ENCODE peak calls at places on chromosomes 13 and 19, in seven cellular contexts. D is mesendoderm; N is astrocyte of the hippocampus; I is T-helper 1 cell; X is AG09309; J is stimulated activated CD8-positive, alpha-beta memory T cell treated with anti-CD3 and anti-CD28 coated beads, Interleukin-7, amount 100 ng/mL, for 1 hour; F is uterus. E is an unnamed sample.

GRCh38 chr13:85729296-85729695 is 69.9 kb downstream of the SLITRK6 start:
- DNase-seq in D (no peak), N (no peak), I (no peak), X (no peak), J (no peak), F (no peak), E (no peak)

GRCh38 chr13:23868521-23868920 is 20.7 kb downstream of the MIPEP start:
- DNase-seq in D (no peak), N (no peak), I (no peak), X (peak; percentile 47), J (no peak), F (no peak), E (peak; percentile 48)

GRCh38 chr13:41554626-41555386 is 97.5 kb downstream of the RGCC start:
- DNase-seq in D (no peak), N (no peak), I (peak; percentile 57), X (no peak), J (no peak), F (no peak), E (no peak)

GRCh38 chr13:107339209-107339608 is 771.3 kb upstream of the ARGLU1 start:
- DNase-seq in D (peak; percentile 48), N (no peak), I (no peak), X (no peak), J (no peak), F (no peak), E (no peak)

GRCh38 chr19:35843676-35844481 is 8.4 kb downstream of the NPHS1 start:
- DNase-seq in D (peak; percentile 78), N (no peak), I (no peak), X (no peak), J (no peak), F (no peak), E (no peak)

GRCh38 chr13:72194531-72194930 is 327.5 kb upstream of the DACH1 start:
- DNase-seq in D (no peak), N (no peak), I (no peak), X (no peak), J (no peak), F (no peak), E (no peak)

GRCh38 chr13:40910324-40911050 is 108.6 kb downstream of the ELF1 start:
- DNase-seq in D (no peak), N (no peak), I (no peak), X (no peak), J (no peak), F (no peak), E (no peak)

GRCh38 chr19:46082728-46083050 is 41.8 kb downstream of the IGFL3 start:
- DNase-seq in D (no peak), N (peak; percentile 27), I (no peak), X (no peak), J (no peak), F (no peak), E (no peak)

GRCh38 chr19:2043269-2043641 is 7.8 kb downstream of the MKNK2 start:
- DNase-seq in D (no peak), N (no peak), I (no peak), X (no peak), J (no peak), F (peak; percentile 23), E (no peak)

GRCh38 chr19:3046621-3047306 is 15.5 kb downstream of the TLE5 start:
- DNase-seq in D (peak; percentile 79), N (no peak), I (no peak), X (no peak), J (no peak), F (peak; percentile 75), E (no peak)

GRCh38 chr19:28498404-28498976 is 714.5 kb downstream of the UQCRFS1 start:
- DNase-seq in D (no peak), N (no peak), I (no peak), X (no peak), J (no peak), F (no peak), E (no peak)

GRCh38 chr19:49497047-49497789 is 984 bp downstream of the RPS11 start:
- DNase-seq in D (peak; percentile 71), N (peak; percentile 71), I (peak; percentile 82), X (no peak), J (no peak), F (no peak), E (peak; percentile 68)

GRCh38 chr19:15418112-15418587 is 638 bp downstream of the AKAP8L start:
- DNase-seq in D (peak; percentile 45), N (peak; percentile 71), I (no peak), X (no peak), J (no peak), F (no peak), E (no peak)

GRCh38 chr13:45101327-45102018 is 18.8 kb upstream of the GTF2F2 start:
- DNase-seq in D (no peak), N (no peak), I (no peak), X (no peak), J (no peak), F (no peak), E (no peak)

GRCh38 chr19:50204811-50205675 is 1.6 kb downstream of the MYH14 start:
- DNase-seq in D (peak; percentile 88), N (no peak), I (no peak), X (no peak), J (no peak), F (no peak), E (peak; percentile 99)